ENCODE peak calls at places on chromosomes 4 and X, in four cellular contexts. Q, I, E and A are unnamed samples.

GRCh38 chr4:121050251-121050650 is 22.1 kb downstream of the NDNF start:
- DNase-seq in I (no peak), Q (peak; percentile 26), E (no peak), A (no peak)

GRCh38 chrX:74490249-74490648 is 69.0 kb downstream of the SLC16A2 start:
- DNase-seq in I (no peak), Q (no peak), E (no peak), A (no peak)

GRCh38 chr4:104971458-104971857 is 175.2 kb upstream of the TET2 start:
- DNase-seq in I (no peak), E (no peak), Q (no peak), A (no peak)

GRCh38 chrX:27918799-27919198 is 62.5 kb downstream of the DCAF8L1 start:
- DNase-seq in Q (no peak), I (no peak), E (peak; percentile 10), A (no peak)

GRCh38 chr4:159366966-159367365 is 264.1 kb downstream of the RAPGEF2 start:
- DNase-seq in I (no peak), Q (peak; percentile 77), E (peak; percentile 6), A (no peak)

GRCh38 chrX:44043496-44043895 is 70.3 kb upstream of the NDP start:
- DNase-seq in E (no peak), I (no peak), Q (peak; percentile 16), A (no peak)

GRCh38 chr4:2445130-2445529 is 23.8 kb upstream of the RNF4 start:
- DNase-seq in E (no peak), I (no peak), Q (no peak), A (no peak)

GRCh38 chr4:153488006-153488718 is 22.0 kb downstream of the TMEM131L start:
- DNase-seq in E (no peak), Q (no peak), I (peak; percentile 55), A (no peak)

GRCh38 chrX:320126-320783 is 1.7 kb upstream of the GTPBP6 start:
- DNase-seq in Q (peak; percentile 46), E (no peak), I (no peak), A (no peak)

GRCh38 chr4:123415977-123416376 is 19.4 kb downstream of the SPRY1 start:
- DNase-seq in I (no peak), E (no peak), Q (peak; percentile 60), A (no peak)

GRCh38 chr4:88822034-88822433 is 124.4 kb upstream of the NAP1L5 start:
- DNase-seq in E (no peak), I (no peak), Q (no peak), A (no peak)
- H3K27ac ChIP-seq in E (no peak overlapping the region), I (no peak overlapping the region), Q (peak overlapping the region; percentile 98), A (peak overlapping the region; percentile 88)

GRCh38 chr4:15010038-15010585 is 7.8 kb downstream of the CPEB2 start:
- DNase-seq in E (peak; percentile 22), I (no peak), Q (no peak), A (no peak)
- H3K27ac ChIP-seq in E (peak overlapping the region; percentile 78), I (no peak overlapping the region), Q (no peak overlapping the region), A (no peak overlapping the region)

DNA sequence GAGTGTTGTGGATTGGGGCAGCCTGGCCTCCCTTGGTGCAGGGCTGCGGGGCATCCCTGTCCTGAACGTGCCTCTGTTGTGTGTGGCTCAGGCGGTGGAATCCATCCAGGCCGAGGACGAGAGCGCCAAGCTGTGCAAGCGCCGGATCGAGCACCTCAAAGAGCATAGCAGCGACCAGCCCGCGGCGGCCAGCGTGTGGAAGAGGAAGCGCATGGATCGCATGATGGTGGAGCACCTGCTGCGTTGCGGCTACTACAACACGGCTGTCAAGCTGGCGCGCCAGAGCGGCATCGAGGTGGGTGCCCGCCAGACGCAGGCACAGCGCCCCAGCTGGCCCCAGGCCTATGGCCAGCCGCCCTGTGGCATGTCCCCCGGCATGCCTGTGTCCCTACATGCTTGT is 25.6 kb downstream of the MAEA start:
- DNase-seq in Q (no peak), E (no peak), I (no peak), A (no peak)
- H3K27ac ChIP-seq in Q (no peak overlapping the region), E (no peak overlapping the region), I (no peak overlapping the region), A (no peak overlapping the region)

GRCh38 chrX:23789386-23790146 is 6.6 kb downstream of the SAT1 start:
- DNase-seq in I (no peak), Q (no peak), E (no peak), A (no peak)
- H3K27ac ChIP-seq in I (no peak overlapping the region), Q (no peak overlapping the region), E (peak overlapping the region; percentile 84), A (no peak overlapping the region)

GRCh38 chr4:4859010-4859798 is at the start of gene MSX1:
- DNase-seq in Q (peak; percentile 96), E (peak; percentile 74), I (peak; percentile 13), A (peak; percentile 53)
- H3K27ac ChIP-seq in Q (peak within 1 kb of the TSS; percentile 44), E (peak within 1 kb of the TSS; percentile 91), I (no peak within 1 kb of the TSS), A (no peak within 1 kb of the TSS)